ENCODE peak calls at places on chromosomes 2 and 18, in five cellular contexts. D is SK-N-SH, Z is K562, R is HCT116, V is H9. E is an unnamed sample.

GRCh38 chr2:148876190-148876588 is 1.2 kb downstream of the KIF5C start:
- DNase-seq in D (peak; percentile 78), Z (no peak), R (no peak), V (peak; percentile 73), E (no peak)

GRCh38 chr2:211730215-211730614 is 808.4 kb downstream of the ERBB4 start:
- DNase-seq in D (no peak), Z (no peak), R (no peak), V (no peak), E (no peak)

GRCh38 chr2:107338571-107338970 is 452.6 kb upstream of the ST6GAL2 start:
- DNase-seq in D (no peak), Z (no peak), R (no peak), V (no peak), E (no peak)

GRCh38 chr18:77062518-77063003 is 70.0 kb downstream of the MBP start:
- DNase-seq in D (no peak), Z (no peak), R (no peak), V (no peak), E (peak; percentile 21)

GRCh38 chr2:42786561-42787345 is 5.6 kb downstream of the HAAO start:
- DNase-seq in D (peak; percentile 40), Z (no peak), R (no peak), V (no peak), E (no peak)

GRCh38 chr2:151878655-151879563 is 50.7 kb upstream of the ARL5A start:
- DNase-seq in D (no peak), Z (no peak), R (peak; percentile 46), V (no peak), E (no peak)

GRCh38 chr2:49403722-49404507 is 249.6 kb upstream of the FSHR start:
- DNase-seq in D (no peak), Z (no peak), R (no peak), V (no peak), E (no peak)

GRCh38 chr2:7523557-7524210 is 606.5 kb downstream of the RNF144A start:
- DNase-seq in D (no peak), Z (no peak), R (no peak), V (no peak), E (no peak)

GRCh38 chr18:34631071-34631470 is 79.0 kb upstream of the DTNA start:
- DNase-seq in D (no peak), Z (no peak), R (no peak), V (no peak), E (no peak)

GRCh38 chr2:64654063-64654811 is 524 bp upstream of the SERTAD2 start:
- DNase-seq in D (no peak), Z (no peak), R (peak; percentile 64), V (peak; percentile 76), E (peak; percentile 44)

GRCh38 chr2:69012310-69013122 is 463 bp upstream of the ANTXR1 start:
- DNase-seq in D (peak; percentile 19), Z (peak; percentile 66), R (peak; percentile 23), V (no peak), E (peak; percentile 44)

GRCh38 chr18:213977-214376 is 53.9 kb downstream of the THOC1 start:
- DNase-seq in D (no peak), Z (no peak), R (no peak), V (no peak), E (no peak)

GRCh38 chr2:102463160-102463559 is 9.9 kb upstream of the SLC9A4 start:
- DNase-seq in D (no peak), Z (no peak), R (no peak), V (no peak), E (no peak)

GRCh38 chr2:119011162-119011909 is 69.3 kb downstream of the MARCO start:
- DNase-seq in D (peak; percentile 92), Z (peak; percentile 73), R (peak; percentile 16), V (peak; percentile 75), E (no peak)

GRCh38 chr2:173124441-173124840 is 48.8 kb downstream of the MAP3K20 start:
- DNase-seq in D (no peak), Z (no peak), R (no peak), V (no peak), E (no peak)

GRCh38 chr2:220593526-220593925 is 966.1 kb downstream of the SLC4A3 start:
- DNase-seq in D (no peak), Z (no peak), R (no peak), V (no peak), E (no peak)

GRCh38 chr2:49000692-49001091 is 153.6 kb downstream of the FSHR start:
- DNase-seq in D (no peak), Z (no peak), R (no peak), V (no peak), E (no peak)

GRCh38 chr2:170369894-170370293 is 191.9 kb downstream of the MYO3B start:
- DNase-seq in D (peak; percentile 11), Z (no peak), R (peak; percentile 21), V (no peak), E (no peak)

GRCh38 chr2:36615214-36615613 is 17.2 kb upstream of the FEZ2 start:
- DNase-seq in D (peak; percentile 20), Z (peak; percentile 17), R (no peak), V (no peak), E (no peak)

GRCh38 chr2:148244593-148245292 is 223.9 kb downstream of the MBD5 start:
- DNase-seq in D (no peak), Z (no peak), R (no peak), V (no peak), E (peak; percentile 24)

GRCh38 chr2:197279997-197280756 is 30.4 kb downstream of the ANKRD44 start:
- DNase-seq in D (peak; percentile 38), Z (no peak), R (no peak), V (no peak), E (no peak)

GRCh38 chr18:58252166-58252565 is 208.1 kb downstream of the NEDD4L start:
- DNase-seq in D (no peak), Z (no peak), R (no peak), V (no peak), E (no peak)

GRCh38 chr2:65228249-65228750 is 669 bp downstream of the ACTR2 start:
- DNase-seq in D (peak; percentile 48), Z (peak; percentile 17), R (no peak), V (no peak), E (no peak)

GRCh38 chr18:59055345-59056032 is 84.2 kb upstream of the SEC11C start:
- DNase-seq in D (no peak), Z (no peak), R (no peak), V (peak; percentile 51), E (no peak)

GRCh38 chr18:6269933-6270332 is 144.8 kb downstream of the L3MBTL4 start:
- DNase-seq in D (no peak), Z (no peak), R (no peak), V (no peak), E (no peak)

GRCh38 chr2:32721376-32721775 is 93.5 kb downstream of the TTC27 start:
- DNase-seq in D (no peak), Z (peak; percentile 56), R (no peak), V (no peak), E (no peak)

GRCh38 chr18:26511339-26512071 is 36.8 kb downstream of the KCTD1 start:
- DNase-seq in D (peak; percentile 14), Z (no peak), R (no peak), V (no peak), E (no peak)
- H3K27ac ChIP-seq in D (peak overlapping the region; percentile 23), Z (no peak overlapping the region), R (no peak overlapping the region), V (no peak overlapping the region), E (no peak overlapping the region)

GRCh38 chr2:122530812-122531211 is 775.4 kb downstream of the TSN start:
- DNase-seq in D (peak; percentile 76), Z (no peak), R (no peak), V (no peak), E (no peak)
- H3K27ac ChIP-seq in D (no peak overlapping the region), Z (no peak overlapping the region), R (no peak overlapping the region), V (no peak overlapping the region), E (no peak overlapping the region)

DNA sequence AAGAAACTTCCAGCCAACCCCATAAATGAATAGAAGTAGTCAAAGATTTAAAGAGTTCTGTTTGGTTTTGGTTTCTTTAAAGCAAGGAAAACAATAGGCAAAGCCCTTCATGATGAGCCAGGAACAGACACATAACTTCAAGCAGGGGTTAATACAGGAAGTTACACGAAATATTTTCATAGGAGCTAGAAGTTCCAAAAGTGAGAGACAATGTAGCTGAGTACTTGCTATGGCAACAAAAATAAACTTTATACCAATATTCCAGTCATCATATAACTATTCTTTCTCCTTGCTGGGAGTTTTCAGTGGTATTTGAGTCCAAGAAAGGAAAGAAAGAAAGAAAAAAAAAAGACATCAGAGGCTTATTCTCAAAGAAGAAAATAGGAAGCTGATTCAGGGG is 56.2 kb downstream of the COBLL1 start:
- DNase-seq in D (no peak), Z (no peak), R (no peak), V (no peak), E (no peak)
- H3K27ac ChIP-seq in D (peak overlapping the region; percentile 85), Z (no peak overlapping the region), R (no peak overlapping the region), V (no peak overlapping the region), E (no peak overlapping the region)

GRCh38 chr18:11179959-11180519 is 30.7 kb upstream of the PIEZO2 start:
- DNase-seq in D (no peak), Z (no peak), R (no peak), V (no peak), E (no peak)
- H3K27ac ChIP-seq in D (no peak overlapping the region), Z (no peak overlapping the region), R (no peak overlapping the region), V (no peak overlapping the region), E (no peak overlapping the region)

GRCh38 chr2:234203135-234203984 is 152.9 kb downstream of the SPP2 start:
- DNase-seq in D (no peak), Z (no peak), R (peak; percentile 97), V (no peak), E (peak; percentile 79)

GRCh38 chr2:234202601-234203000 is 152.1 kb downstream of the SPP2 start:
- DNase-seq in D (no peak), Z (no peak), R (no peak), V (no peak), E (no peak)

GRCh38 chr2:234195516-234195915 is 145.0 kb downstream of the SPP2 start:
- DNase-seq in D (no peak), Z (no peak), R (no peak), V (no peak), E (no peak)

GRCh38 chr2:234193977-234194563 is 143.6 kb downstream of the SPP2 start:
- DNase-seq in D (no peak), Z (no peak), R (no peak), V (no peak), E (no peak)

GRCh38 chr2:234198976-234199375 is 148.5 kb downstream of the SPP2 start:
- DNase-seq in D (no peak), Z (no peak), R (no peak), V (no peak), E (no peak)
- H3K27ac ChIP-seq in D (no peak overlapping the region), Z (no peak overlapping the region), R (no peak overlapping the region), V (no peak overlapping the region), E (no peak overlapping the region)